ENCODE peak calls at places on chromosomes 5 and 9, in five cellular contexts. R is upper lobe of right lung, L is neural progenitor cell, S is right cardiac atrium, K is SJSA1. P is an unnamed sample.

GRCh38 chr5:115333164-115333563 is 36.7 kb upstream of the CCDC112 start:
- DNase-seq in L (peak; percentile 5), R (no peak), S (no peak), K (no peak), P (no peak)

GRCh38 chr5:150202501-150202900 is 12.6 kb downstream of the SLC6A7 start:
- DNase-seq in K (no peak), R (no peak), S (no peak), L (no peak), P (no peak)

GRCh38 chr5:141039517-141039916 is 11.7 kb upstream of the PCDHB1 start:
- DNase-seq in S (no peak), R (no peak), K (no peak), L (no peak), P (no peak)

GRCh38 chr5:42949348-42950090 is 90.6 kb downstream of the ANXA2R start:
- DNase-seq in L (no peak), K (no peak), S (peak; percentile 75), R (peak; percentile 77), P (no peak)

GRCh38 chr9:105138306-105138801 is 106.1 kb upstream of the SLC44A1 start:
- DNase-seq in K (peak; percentile 26), R (no peak), L (peak; percentile 43), S (peak; percentile 75), P (no peak)

GRCh38 chr9:129673602-129674001 is 8.2 kb downstream of the PRRX2 start:
- DNase-seq in R (peak; percentile 55), K (no peak), S (peak; percentile 41), L (no peak), P (no peak)

GRCh38 chr5:177369050-177369912 is 11.6 kb downstream of the RGS14 start:
- DNase-seq in R (no peak), L (peak; percentile 58), K (peak; percentile 36), S (no peak), P (no peak)

GRCh38 chr5:31809037-31809910 is 170.3 kb downstream of the PDZD2 start:
- DNase-seq in L (peak; percentile 83), R (peak; percentile 74), K (peak; percentile 13), S (peak; percentile 81), P (no peak)

GRCh38 chr5:139388198-139388821 is 1.4 kb downstream of the MZB1 start:
- DNase-seq in R (peak; percentile 63), S (peak; percentile 77), K (no peak), L (no peak), P (no peak)

GRCh38 chr9:17635115-17635890 is 56.4 kb downstream of the SH3GL2 start:
- DNase-seq in R (no peak), L (no peak), K (no peak), S (no peak), P (no peak)

GRCh38 chr9:70438341-70438924 is 24.0 kb upstream of the KLF9 start:
- DNase-seq in R (no peak), L (no peak), K (peak; percentile 9), S (peak; percentile 84), P (peak; percentile 80)

GRCh38 chr9:83346655-83347393 is 191.4 kb downstream of the FRMD3 start:
- DNase-seq in R (no peak), K (no peak), L (no peak), S (no peak), P (no peak)

GRCh38 chr5:141223112-141223783 is at the start of gene PCDHB14:
- DNase-seq in K (peak; percentile 74), L (peak; percentile 85), S (no peak), R (no peak), P (no peak)

GRCh38 chr9:89000281-89000875 is 9.1 kb downstream of the S1PR3 start:
- DNase-seq in L (no peak), S (peak; percentile 60), K (no peak), R (no peak), P (peak; percentile 69)

GRCh38 chr9:125240649-125240999 is 519 bp downstream of the HSPA5 start:
- DNase-seq in K (no peak), S (no peak), R (no peak), L (peak; percentile 59), P (no peak)

GRCh38 chr9:15136646-15137045 is 170.4 kb downstream of the TTC39B start:
- DNase-seq in K (no peak), L (no peak), S (no peak), R (no peak), P (no peak)

GRCh38 chr5:113217619-113218184 is 217.1 kb downstream of the TSSK1B start:
- DNase-seq in L (no peak), R (no peak), S (no peak), K (no peak), P (no peak)

GRCh38 chr5:177372534-177372896 is 11.7 kb upstream of the SLC34A1 start:
- DNase-seq in S (no peak), K (no peak), L (no peak), R (no peak), P (no peak)

GRCh38 chr9:92954886-92955285 is 7.6 kb downstream of the FGD3 start:
- DNase-seq in R (peak; percentile 10), K (no peak), S (no peak), L (no peak), P (no peak)

GRCh38 chr9:92949266-92949982 is 2.1 kb downstream of the FGD3 start:
- DNase-seq in K (no peak), R (peak; percentile 45), L (no peak), S (no peak), P (no peak)

GRCh38 chr9:92950359-92950955 is 3.1 kb downstream of the FGD3 start:
- DNase-seq in S (no peak), K (no peak), R (peak; percentile 51), L (no peak), P (peak; percentile 9)

GRCh38 chr9:92954078-92954861 is 6.9 kb downstream of the FGD3 start:
- DNase-seq in L (no peak), R (peak; percentile 48), S (peak; percentile 64), K (peak; percentile 23), P (no peak)

DNA sequence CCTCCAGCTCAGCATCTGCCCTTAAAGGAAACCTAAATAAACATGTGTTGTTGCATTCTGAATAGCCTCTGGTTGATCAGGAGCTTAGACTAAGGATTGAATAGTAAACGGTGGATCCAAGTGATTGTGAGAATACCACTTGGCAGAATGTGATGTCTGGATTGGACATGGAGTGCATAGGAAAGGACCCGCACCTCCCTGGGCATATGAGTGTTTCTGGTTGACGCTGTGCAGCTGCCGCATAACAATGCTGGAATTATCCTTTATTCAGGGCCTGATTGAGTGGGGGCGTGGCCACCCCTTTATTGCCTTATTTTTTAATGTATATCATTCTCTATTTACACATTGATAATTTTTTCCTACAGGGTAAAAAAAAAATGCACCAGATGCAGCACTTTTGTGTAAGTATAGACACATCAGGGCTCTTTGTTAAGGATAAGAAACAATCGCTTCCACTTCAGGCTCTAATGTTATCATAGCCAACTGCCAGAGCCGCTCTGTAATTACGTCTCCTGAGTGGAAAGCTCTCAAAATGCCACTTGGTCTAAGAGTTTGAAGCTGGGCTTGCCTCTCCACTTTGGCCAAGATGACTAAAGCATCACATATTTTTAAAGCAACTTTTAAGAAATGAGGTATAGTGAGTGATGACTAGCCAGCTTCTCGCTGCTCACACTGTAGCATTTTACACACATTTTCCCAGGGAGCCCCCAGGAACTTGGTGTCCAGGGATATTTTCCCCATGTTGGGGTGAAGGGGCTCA is 5.7 kb downstream of the FGD3 start:
- DNase-seq in K (no peak), S (no peak), R (peak; percentile 11), L (no peak), P (no peak)
- H3K27ac ChIP-seq in K (no peak overlapping the region), S (peak overlapping the region; percentile 36), R (peak overlapping the region; percentile 58), L (no peak overlapping the region), P (no peak overlapping the region)

GRCh38 chr9:76913467-76913866 is 7.6 kb upstream of the PRUNE2 start:
- DNase-seq in S (no peak), L (no peak), R (no peak), K (no peak), P (no peak)
- H3K27ac ChIP-seq in S (no peak overlapping the region), L (no peak overlapping the region), R (no peak overlapping the region), K (no peak overlapping the region), P (no peak overlapping the region)

GRCh38 chr5:55633574-55634203 is 78.4 kb downstream of the SLC38A9 start:
- DNase-seq in L (no peak), R (no peak), K (peak; percentile 22), S (peak; percentile 71), P (no peak)
- H3K27ac ChIP-seq in L (no peak overlapping the region), R (peak overlapping the region; percentile 64), K (no peak overlapping the region), S (peak overlapping the region; percentile 83), P (peak overlapping the region; percentile 34)

GRCh38 chr9:128405780-128406171 is 14.9 kb upstream of the CERCAM start:
- DNase-seq in S (peak; percentile 25), L (no peak), R (no peak), K (no peak), P (no peak)

GRCh38 chr9:128408963-128409431 is 11.7 kb upstream of the CERCAM start:
- DNase-seq in L (peak; percentile 72), S (no peak), R (no peak), K (no peak), P (no peak)

GRCh38 chr9:128406848-128407391 is 13.7 kb upstream of the CERCAM start:
- DNase-seq in S (no peak), K (no peak), R (no peak), L (peak; percentile 36), P (no peak)

GRCh38 chr9:128404579-128404978 is 16.1 kb upstream of the CERCAM start:
- DNase-seq in S (no peak), R (no peak), K (no peak), L (no peak), P (no peak)

DNA sequence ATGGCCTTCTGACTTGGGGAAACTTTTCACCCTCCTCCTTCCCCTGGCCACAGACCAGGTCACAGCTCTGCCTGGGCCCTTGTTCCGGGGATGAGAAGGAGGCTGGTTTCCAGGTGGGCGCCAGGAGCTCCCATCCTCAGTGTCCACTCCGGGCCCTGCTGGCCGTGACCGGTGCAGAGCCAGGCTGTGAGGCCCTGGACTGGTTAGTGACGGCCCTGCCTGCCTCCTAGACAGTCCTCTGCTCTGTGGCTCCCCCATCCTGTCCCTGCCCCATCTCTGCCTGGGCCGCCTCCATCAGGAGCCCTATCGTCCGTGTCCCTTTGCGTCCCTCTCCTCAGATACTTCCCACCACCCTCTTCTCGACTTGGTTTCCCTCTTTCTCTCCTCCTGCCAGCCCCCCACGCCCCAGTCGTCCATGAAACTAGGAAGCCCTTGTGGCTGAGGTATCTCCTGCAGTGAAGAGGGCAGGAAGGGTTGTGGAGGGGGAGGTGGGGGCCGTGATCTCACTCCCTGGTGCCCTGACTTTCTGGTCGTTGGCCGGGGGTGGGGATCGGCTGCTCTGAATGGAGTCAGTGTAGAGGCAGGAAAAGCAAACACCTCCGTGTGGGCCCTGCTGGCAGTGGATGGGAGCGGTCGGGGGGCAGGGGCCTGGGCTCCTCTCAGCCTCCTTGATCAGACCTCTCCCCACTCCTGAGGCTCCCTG is 15.4 kb upstream of the CERCAM start:
- DNase-seq in S (peak; percentile 17), R (no peak), L (no peak), K (no peak), P (no peak)
- H3K27ac ChIP-seq in S (no peak overlapping the region), R (no peak overlapping the region), L (no peak overlapping the region), K (no peak overlapping the region), P (no peak overlapping the region)

P was measured in coronary artery.